ENCODE peak calls at places on chromosomes 2 and 18, in eight cellular contexts. I is K562, C is fibroblast of lung, P is AG04450, W is breast epithelium, U is PC-3, K is adrenal gland, J is RWPE1. F is an unnamed sample.

GRCh38 chr2:1665761-1666505 is 78.4 kb downstream of the PXDN start:
- DNase-seq in C (no peak), W (no peak), J (no peak), K (no peak), I (no peak), U (no peak), P (no peak), F (no peak)

GRCh38 chr2:160224060-160224459 is 24.0 kb upstream of the ITGB6 start:
- DNase-seq in W (peak; percentile 54), J (peak; percentile 93), C (peak; percentile 93), P (peak; percentile 71), U (peak; percentile 96), K (no peak), I (peak; percentile 20), F (no peak)

GRCh38 chr2:28556303-28556702 is 60.4 kb downstream of the PLB1 start:
- DNase-seq in U (no peak), J (no peak), W (no peak), C (no peak), K (no peak), P (no peak), I (no peak), F (no peak)

GRCh38 chr2:165469417-165469816 is at the start of gene CSRNP3:
- DNase-seq in P (peak; percentile 51), J (peak; percentile 67), U (peak; percentile 97), K (peak; percentile 83), C (peak; percentile 86), I (no peak), W (peak; percentile 66), F (peak; percentile 74)

GRCh38 chr2:23637011-23637778 is 252.2 kb downstream of the KLHL29 start:
- DNase-seq in W (peak; percentile 41), P (no peak), I (no peak), J (no peak), C (peak; percentile 54), U (no peak), K (peak; percentile 30), F (peak; percentile 56)

GRCh38 chr2:67997528-67998267 is 65.1 kb downstream of the C1D start:
- DNase-seq in W (no peak), K (no peak), C (peak; percentile 18), U (peak; percentile 94), J (peak; percentile 76), I (no peak), P (peak; percentile 30), F (no peak)

GRCh38 chr2:214716811-214717560 is 92.5 kb downstream of the BARD1 start:
- DNase-seq in C (no peak), I (no peak), W (no peak), K (no peak), U (no peak), P (no peak), J (no peak), F (no peak)

GRCh38 chr2:47504174-47504810 is 101.3 kb downstream of the MSH2 start:
- DNase-seq in J (no peak), P (no peak), C (no peak), I (no peak), K (no peak), U (no peak), W (no peak), F (no peak)

GRCh38 chr2:3480352-3481010 is 38.9 kb downstream of the ADI1 start:
- DNase-seq in P (no peak), K (no peak), U (no peak), J (no peak), I (peak; percentile 26), W (no peak), C (no peak), F (no peak)

GRCh38 chr2:231244382-231245252 is 46.2 kb downstream of the ARMC9 start:
- DNase-seq in I (no peak), K (no peak), P (no peak), W (no peak), U (no peak), C (no peak), J (no peak), F (no peak)

GRCh38 chr2:239917957-239918481 is 107.1 kb downstream of the NDUFA10 start:
- DNase-seq in I (no peak), J (no peak), K (no peak), W (no peak), U (no peak), C (no peak), P (no peak), F (peak; percentile 6)

GRCh38 chr2:151051584-151052220 is 210.0 kb downstream of the RBM43 start:
- DNase-seq in I (peak; percentile 43), K (peak; percentile 25), J (peak; percentile 51), P (no peak), C (peak; percentile 77), U (peak; percentile 80), W (no peak), F (peak; percentile 14)

GRCh38 chr2:241987726-241988125 is 118.2 kb downstream of the RTP5 start:
- DNase-seq in P (no peak), C (no peak), K (no peak), U (no peak), J (no peak), I (no peak), W (no peak), F (no peak)

GRCh38 chr2:205889073-205889472 is 196.9 kb downstream of the INO80D start:
- DNase-seq in K (no peak), U (peak; percentile 83), W (peak; percentile 24), C (no peak), I (no peak), P (no peak), J (peak; percentile 92), F (no peak)

GRCh38 chr2:109136542-109136941 is 7.5 kb downstream of the SH3RF3 start:
- DNase-seq in K (no peak), C (no peak), P (no peak), U (peak; percentile 18), I (no peak), J (no peak), W (no peak), F (no peak)

GRCh38 chr2:217412721-217413120 is 552.9 kb upstream of the TNP1 start:
- DNase-seq in J (no peak), P (no peak), C (no peak), I (no peak), K (no peak), U (no peak), W (no peak), F (peak; percentile 89)

GRCh38 chr18:23365602-23366001 is 87.5 kb upstream of the RIOK3 start:
- DNase-seq in K (no peak), J (no peak), U (no peak), C (peak; percentile 18), W (no peak), P (no peak), I (no peak), F (no peak)

GRCh38 chr2:42442774-42443173 is 51.0 kb downstream of the KCNG3 start:
- DNase-seq in K (no peak), P (no peak), U (peak; percentile 83), C (no peak), W (no peak), J (no peak), I (no peak), F (no peak)

DNA sequence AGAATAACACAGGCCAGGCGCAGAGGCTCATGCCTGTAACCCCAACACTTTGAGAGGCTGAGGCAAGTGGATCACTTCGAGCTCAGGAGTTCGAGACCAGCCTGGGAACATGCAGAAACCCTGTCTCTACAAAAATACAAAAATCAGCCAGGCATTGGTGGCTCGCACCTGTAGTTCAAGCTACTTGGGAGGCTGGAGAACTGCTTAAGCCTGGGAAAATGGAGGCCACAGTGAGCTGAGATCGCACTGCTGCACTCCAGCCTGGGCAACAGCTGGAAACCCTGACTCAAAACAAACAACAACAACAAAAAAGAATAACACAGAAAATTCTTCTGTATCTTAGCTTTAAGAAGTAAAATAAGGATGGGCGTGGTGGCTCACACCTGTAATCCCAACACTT is 440.3 kb downstream of the LRATD1 start:
- DNase-seq in W (no peak), C (no peak), P (no peak), U (no peak), I (no peak), K (no peak), J (no peak), F (no peak)
- H3K27ac ChIP-seq in W (no peak overlapping the region), C (no peak overlapping the region), P (no peak overlapping the region), U (no peak overlapping the region), I (no peak overlapping the region), K (no peak overlapping the region), J (no peak overlapping the region), F (no peak overlapping the region)

DNA sequence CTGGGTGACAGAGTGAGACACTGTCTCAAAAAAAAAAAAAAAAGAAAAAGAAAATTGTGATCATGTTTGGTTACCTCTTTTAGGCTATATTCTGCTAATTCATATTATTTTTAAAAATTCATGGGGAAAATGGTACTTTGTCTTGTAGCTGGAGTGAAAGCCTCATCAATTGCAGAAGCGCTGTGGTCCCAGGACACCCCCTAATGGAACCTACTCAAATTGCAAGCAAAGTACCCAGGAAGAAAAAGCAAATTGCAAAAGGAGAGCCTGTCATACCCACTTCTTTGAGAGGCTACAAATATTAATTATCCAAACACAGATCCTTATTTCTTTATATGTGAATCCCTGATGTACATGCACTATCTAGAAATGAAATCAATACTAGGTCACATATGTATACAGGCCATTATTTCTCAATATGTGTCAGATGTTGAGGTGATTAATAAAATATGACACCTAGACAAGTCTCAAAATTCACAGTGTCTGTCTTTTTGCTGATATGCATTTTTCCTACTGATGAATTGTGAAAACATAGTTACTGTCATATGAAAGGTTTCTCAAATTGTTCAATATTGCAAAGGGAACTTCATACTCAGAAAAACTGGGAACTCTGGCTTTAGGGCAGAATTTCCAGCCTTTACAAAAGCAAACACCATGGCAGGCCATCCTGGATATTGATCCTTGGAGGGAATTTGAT is 12.6 kb downstream of the CRACDL start:
- DNase-seq in I (no peak), J (no peak), K (no peak), U (peak; percentile 40), W (no peak), C (no peak), P (no peak), F (no peak)
- TF ChIP-seq CTCF in I (peak; percentile 28), J (no peak), K (no peak), U (peak; percentile 59), W (no peak), C (no peak), P (peak; percentile 27), F (no peak)

GRCh38 chr2:229920011-229920781 is 1.6 kb downstream of the TRIP12 start:
- DNase-seq in K (peak; percentile 48), J (no peak), U (no peak), W (no peak), C (peak; percentile 5), I (peak; percentile 35), P (no peak), F (no peak)

GRCh38 chr2:229921892-229922448 is at the start of gene TRIP12:
- DNase-seq in U (peak; percentile 86), W (peak; percentile 82), P (peak; percentile 97), K (peak; percentile 95), C (peak; percentile 98), I (peak; percentile 89), J (peak; percentile 90), F (peak; percentile 94)

GRCh38 chr2:229914182-229914581 is 7.6 kb downstream of the TRIP12 start:
- DNase-seq in U (no peak), I (no peak), P (no peak), W (no peak), C (peak; percentile 14), K (no peak), J (no peak), F (no peak)

GRCh38 chr2:229921101-229921891 is 513 bp downstream of the TRIP12 start:
- DNase-seq in W (peak; percentile 54), C (peak; percentile 63), I (peak; percentile 81), P (no peak), K (peak; percentile 51), J (peak; percentile 70), U (peak; percentile 52), F (peak; percentile 76)

GRCh38 chr2:229917793-229918192 is 4.0 kb downstream of the TRIP12 start:
- DNase-seq in W (no peak), P (no peak), J (no peak), C (no peak), K (no peak), I (no peak), U (no peak), F (no peak)
- H3K27ac ChIP-seq in W (no peak overlapping the region), P (no peak overlapping the region), J (no peak overlapping the region), C (no peak overlapping the region), K (no peak overlapping the region), I (no peak overlapping the region), U (no peak overlapping the region), F (no peak overlapping the region)

GRCh38 chr2:172613610-172614231 is 57.8 kb downstream of the PDK1 start:
- DNase-seq in P (no peak), C (peak; percentile 43), K (no peak), J (no peak), U (no peak), I (no peak), W (no peak), F (no peak)
- TF ChIP-seq CTCF in P (peak; percentile 15), C (no peak), K (no peak), J (no peak), U (peak; percentile 41), I (no peak), W (no peak), F (no peak)

F was measured in uterus.